ENCODE peak calls at places on chromosomes 3 and 15, in six cellular contexts. A is GM10248, V is astrocyte, Y is progenitor cell of endocrine pancreas, X is A549, M is spleen. L is an unnamed sample.

GRCh38 chr15:67809866-67810265 is 15.4 kb upstream of the SKOR1 start:
- DNase-seq in V (no peak), X (no peak), A (no peak), Y (no peak), M (peak), L (no peak)

GRCh38 chr15:66294157-66294931 is 976 bp downstream of the DIS3L start:
- DNase-seq in X (peak), A (peak), Y (no peak), V (peak), M (no peak), L (peak)

GRCh38 chr15:57509121-57509520 is 82.6 kb upstream of the MYZAP start:
- DNase-seq in Y (no peak), A (no peak), M (no peak), X (no peak), V (no peak), L (no peak)

GRCh38 chr3:53084310-53085001 is 38.6 kb upstream of the SFMBT1 start:
- DNase-seq in A (no peak), M (peak), V (peak), X (no peak), Y (no peak), L (no peak)

GRCh38 chr3:169390310-169390731 is 273.2 kb downstream of the MECOM start:
- DNase-seq in V (peak), A (no peak), X (no peak), M (no peak), Y (no peak), L (no peak)

GRCh38 chr3:129359102-129359461 is 69.4 kb downstream of the EFCAB12 start:
- DNase-seq in Y (no peak), A (no peak), V (no peak), X (no peak), M (peak), L (no peak)

GRCh38 chr15:39454189-39454986 is 126.5 kb upstream of the THBS1 start:
- DNase-seq in V (no peak), Y (no peak), A (no peak), X (no peak), M (no peak), L (no peak)

GRCh38 chr3:52866427-52866826 is 30.9 kb downstream of the STIMATE start:
- DNase-seq in A (no peak), V (no peak), Y (no peak), M (no peak), X (no peak), L (no peak)

GRCh38 chr15:40873625-40874561 is at the start of gene RHOV:
- DNase-seq in X (peak), A (peak), V (peak), Y (peak), M (peak), L (peak)

GRCh38 chr3:12135029-12135634 is 23.6 kb downstream of the TIMP4 start:
- DNase-seq in A (peak), X (peak), M (peak), V (peak), Y (peak), L (peak)

GRCh38 chr15:75887178-75887577 is 16.5 kb upstream of the FBXO22 start:
- DNase-seq in X (no peak), V (no peak), M (no peak), A (no peak), Y (no peak), L (no peak)

GRCh38 chr15:83516935-83517334 is 69.8 kb downstream of the SH3GL3 start:
- DNase-seq in Y (no peak), V (peak), M (no peak), X (no peak), A (no peak), L (no peak)

GRCh38 chr15:75904241-75904631 is 558 bp downstream of the FBXO22 start:
- DNase-seq in V (peak), A (no peak), X (peak), M (peak), Y (peak), L (peak)

GRCh38 chr3:187020376-187020775 is 90.0 kb downstream of the ST6GAL1 start:
- DNase-seq in X (no peak), A (no peak), V (no peak), Y (no peak), M (no peak), L (no peak)

GRCh38 chr3:12730511-12731234 is 28.4 kb downstream of the TMEM40 start:
- DNase-seq in Y (no peak), M (no peak), A (no peak), V (no peak), X (no peak), L (no peak)

GRCh38 chr3:64685331-64685799 is 2.4 kb downstream of the ADAMTS9 start:
- DNase-seq in X (no peak), V (peak), A (no peak), Y (no peak), M (peak), L (no peak)

GRCh38 chr15:39581501-39582285 is 814 bp downstream of the THBS1 start:
- DNase-seq in Y (peak), A (no peak), X (peak), V (no peak), M (peak), L (peak)

GRCh38 chr3:169232863-169233262 is 430.6 kb downstream of the MECOM start:
- DNase-seq in V (peak), X (no peak), Y (no peak), M (no peak), A (no peak), L (no peak)

GRCh38 chr3:146655333-146655996 is 50.3 kb upstream of the PLSCR5 start:
- DNase-seq in M (no peak), Y (no peak), X (no peak), A (no peak), V (no peak), L (no peak)

GRCh38 chr3:4306860-4307259 is 3.7 kb downstream of the SETMAR start:
- DNase-seq in A (no peak), Y (no peak), X (no peak), M (no peak), V (no peak), L (no peak)

GRCh38 chr15:80031841-80032240 is 27.6 kb upstream of the ZFAND6 start:
- DNase-seq in A (no peak), V (no peak), X (no peak), Y (no peak), M (no peak), L (no peak)

GRCh38 chr15:79682285-79682684 is 214.5 kb downstream of the MTHFS start:
- DNase-seq in X (peak), M (no peak), A (no peak), V (peak), Y (no peak), L (no peak)

GRCh38 chr15:67050062-67050461 is 15.3 kb upstream of the SMAD3 start:
- DNase-seq in V (no peak), Y (no peak), X (peak), M (no peak), A (no peak), L (no peak)

GRCh38 chr3:48855681-48856447 is 8.2 kb upstream of the PRKAR2A start:
- DNase-seq in V (no peak), Y (no peak), M (peak), A (no peak), X (no peak), L (no peak)

GRCh38 chr15:25793354-25794050 is 69.6 kb downstream of the ATP10A start:
- DNase-seq in Y (no peak), M (no peak), A (no peak), X (no peak), V (no peak), L (no peak)

GRCh38 chr15:70795311-70795665 is 31.9 kb upstream of the UACA start:
- DNase-seq in A (no peak), M (no peak), Y (no peak), V (peak), X (peak), L (no peak)

GRCh38 chr3:151259664-151260063 is 18.7 kb downstream of the P2RY14 start:
- DNase-seq in V (no peak), X (no peak), Y (no peak), M (no peak), A (no peak), L (no peak)

GRCh38 chr15:86355798-86356197 is 276.1 kb downstream of the AGBL1 start:
- DNase-seq in V (peak), A (no peak), Y (no peak), X (no peak), M (no peak), L (no peak)

GRCh38 chr3:156681003-156681402 is 6.6 kb downstream of the TIPARP start:
- DNase-seq in V (peak), X (peak), Y (no peak), A (no peak), M (no peak), L (no peak)

GRCh38 chr3:38039101-38039898 is at the start of gene DLEC1:
- DNase-seq in M (peak), V (peak), Y (no peak), X (no peak), A (peak), L (peak)

GRCh38 chr3:72818092-72818721 is 30.0 kb downstream of the SHQ1 start:
- DNase-seq in X (peak), A (no peak), M (no peak), V (no peak), Y (no peak), L (no peak)
- TF ChIP-seq CTCF in X (peak), A (peak), M (peak), V (peak), Y (peak), L (peak)

GRCh38 chr3:40718681-40719080 is 193.9 kb downstream of the ZNF621 start:
- DNase-seq in V (no peak), M (no peak), Y (no peak), X (no peak), A (peak), L (peak)

GRCh38 chr3:40720863-40721262 is 196.1 kb downstream of the ZNF621 start:
- DNase-seq in Y (no peak), V (no peak), A (no peak), M (no peak), X (no peak), L (no peak)

GRCh38 chr3:40720351-40720750 is 195.6 kb downstream of the ZNF621 start:
- DNase-seq in A (no peak), V (no peak), X (no peak), M (no peak), Y (no peak), L (no peak)

GRCh38 chr3:40718209-40718608 is 193.4 kb downstream of the ZNF621 start:
- DNase-seq in V (no peak), Y (no peak), A (no peak), X (no peak), M (no peak), L (no peak)

GRCh38 chr3:40719660-40720287 is 195.0 kb downstream of the ZNF621 start:
- DNase-seq in A (no peak), X (peak), M (no peak), V (no peak), Y (no peak), L (no peak)
- TF ChIP-seq CTCF in A (no peak), X (peak), M (no peak), V (no peak), Y (peak), L (no peak)

DNA sequence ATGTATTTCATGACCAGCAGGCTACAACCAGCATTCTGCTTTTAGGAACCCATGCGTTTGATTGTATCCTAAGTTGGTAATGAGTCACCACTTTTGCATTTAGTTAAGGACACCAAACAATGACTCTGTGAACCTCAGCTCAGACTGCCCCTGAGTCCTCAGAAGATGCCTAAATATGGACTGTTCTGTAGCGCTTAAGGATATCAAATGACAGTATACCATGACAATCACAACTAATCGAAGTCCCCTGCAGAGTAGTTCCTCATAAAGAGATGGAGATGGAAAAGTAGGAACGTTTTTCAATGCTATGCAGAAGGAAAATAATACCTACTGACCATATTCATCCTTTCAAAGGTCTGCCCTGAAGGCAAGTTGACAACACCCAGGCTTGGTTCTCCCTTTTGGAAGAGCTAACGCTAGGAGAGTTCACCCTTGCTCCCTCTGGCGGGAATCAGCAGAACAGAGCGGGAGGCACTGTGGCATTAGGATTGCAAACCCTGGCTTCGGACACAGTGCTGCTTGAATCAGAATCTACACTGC is 508.6 kb downstream of the FHIT start:
- DNase-seq in V (peak), A (no peak), M (no peak), X (peak), Y (peak), L (no peak)
- TF ChIP-seq CTCF in V (peak), A (no peak), M (no peak), X (no peak), Y (peak), L (no peak)

DNA sequence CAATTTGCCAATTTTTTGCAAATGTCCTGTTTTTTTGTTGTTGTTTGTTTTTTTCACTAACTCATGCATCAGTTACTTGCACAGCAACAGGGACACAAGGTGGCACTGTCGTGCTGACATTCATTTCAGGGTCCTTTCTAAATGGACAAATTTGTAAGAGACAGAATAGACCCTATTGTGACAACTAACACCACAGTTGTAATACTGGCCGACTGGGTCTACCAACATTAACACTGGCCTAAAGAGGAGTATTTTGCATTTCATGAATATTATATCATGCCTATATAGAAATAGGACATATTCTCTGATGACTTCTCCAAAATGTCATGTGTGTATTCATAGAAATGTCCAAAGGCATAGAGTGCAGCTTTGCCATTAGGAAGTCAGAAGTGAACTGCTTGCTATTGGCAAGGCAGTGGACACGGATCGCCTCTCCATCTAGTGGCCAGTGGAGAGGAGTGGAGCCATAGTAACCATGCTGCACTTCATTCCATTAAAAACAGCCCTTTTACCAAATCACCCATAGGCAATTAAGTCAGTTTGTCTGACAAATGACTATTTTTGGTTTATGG is 54.8 kb downstream of the ZBTB20 start:
- DNase-seq in Y (peak), V (peak), M (peak), A (peak), X (peak), L (peak)
- TF ChIP-seq CTCF in Y (peak), V (peak), M (peak), A (peak), X (peak), L (peak)

DNA sequence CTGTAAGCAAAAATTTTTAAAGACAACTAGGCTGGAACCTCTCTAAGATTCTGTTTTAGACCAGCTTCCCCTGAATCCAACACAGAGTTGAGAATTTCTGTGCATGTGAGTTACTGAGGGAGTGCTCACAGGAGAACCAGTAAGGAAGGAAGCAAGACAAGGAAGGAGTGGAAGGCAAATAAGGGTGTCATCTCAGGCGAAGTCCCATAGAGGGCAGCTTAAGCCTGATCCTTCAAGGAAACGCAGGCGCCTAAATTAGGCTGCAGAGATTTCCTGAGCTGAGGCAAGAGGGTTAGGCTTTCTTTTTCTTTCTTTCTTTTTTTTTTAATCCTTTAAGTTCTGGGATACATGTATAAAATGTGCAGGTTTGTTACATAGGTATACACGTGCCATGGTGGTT is 36.2 kb upstream of the COL6A6 start:
- DNase-seq in V (peak), M (no peak), X (peak), Y (no peak), A (no peak), L (no peak)
- TF ChIP-seq CTCF in V (peak), M (no peak), X (peak), Y (peak), A (peak), L (no peak)

GRCh38 chr3:141091416-141091815 is 40.3 kb downstream of the SPSB4 start:
- DNase-seq in A (no peak), M (no peak), V (no peak), Y (no peak), X (no peak), L (no peak)
- TF ChIP-seq CTCF in A (no peak), M (no peak), V (no peak), Y (no peak), X (no peak), L (no peak)

GRCh38 chr3:82607391-82607790 is 845.9 kb upstream of the GBE1 start:
- DNase-seq in M (no peak), V (no peak), X (no peak), Y (no peak), A (no peak), L (no peak)
- TF ChIP-seq CTCF in M (no peak), V (no peak), X (no peak), Y (no peak), A (no peak), L (no peak)

DNA sequence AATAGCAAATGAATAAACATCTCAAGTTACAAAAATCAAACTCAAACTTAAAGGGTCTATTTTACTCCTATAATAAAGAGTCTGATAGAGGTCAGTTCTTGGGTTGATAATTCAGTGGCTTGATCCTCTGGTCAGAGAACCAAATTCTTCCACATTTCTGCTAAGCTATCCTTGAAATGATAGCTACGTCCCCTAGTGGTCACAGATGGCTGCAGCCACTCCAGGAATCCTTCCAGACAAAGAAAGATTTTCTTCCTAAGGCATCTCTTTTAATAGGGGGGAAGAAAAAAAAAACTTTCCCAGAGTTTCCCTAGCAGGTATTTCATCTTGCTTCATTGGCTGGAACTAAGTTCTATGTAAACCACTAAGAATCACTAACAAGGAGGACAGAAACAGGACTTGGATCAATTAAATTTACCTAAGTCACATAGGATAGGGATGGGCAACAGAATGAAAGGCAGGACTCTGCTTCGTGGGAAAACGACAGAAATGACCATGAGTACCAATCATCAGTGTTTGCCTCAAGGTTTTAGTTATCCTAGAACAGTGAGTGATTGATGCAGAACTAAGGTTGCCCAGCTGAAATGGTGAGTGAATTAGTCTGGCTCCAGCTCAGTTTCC is 160.7 kb downstream of the STAC start:
- DNase-seq in A (no peak), M (no peak), Y (no peak), X (peak), V (peak), L (no peak)
- TF ChIP-seq CTCF in A (peak), M (no peak), Y (peak), X (peak), V (peak), L (peak)

DNA sequence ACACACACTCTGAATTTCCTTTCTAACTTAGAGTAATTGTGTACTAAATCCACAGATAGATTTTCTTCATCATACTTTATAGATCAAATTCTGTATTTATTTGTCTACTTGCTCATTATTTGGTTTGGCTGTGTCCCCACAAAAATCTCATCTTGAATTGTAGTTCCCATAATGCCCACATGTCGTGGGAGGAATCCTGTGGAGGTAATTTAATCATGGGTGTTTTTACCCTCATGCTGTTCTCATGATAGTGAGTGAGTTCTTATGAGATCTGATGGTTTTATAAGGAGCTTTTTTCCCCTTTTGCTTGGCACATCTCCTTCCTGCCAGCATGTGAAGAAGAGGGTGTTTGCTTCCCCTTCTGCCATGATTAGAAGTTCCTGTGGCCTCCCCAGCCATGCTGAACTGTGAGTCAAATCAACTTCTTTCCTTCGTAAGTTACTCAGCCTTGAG is 198.3 kb upstream of the TGFBR2 start:
- DNase-seq in V (peak), A (no peak), X (no peak), M (no peak), Y (no peak), L (no peak)
- TF ChIP-seq CTCF in V (no peak), A (no peak), X (no peak), M (no peak), Y (peak), L (no peak)

DNA sequence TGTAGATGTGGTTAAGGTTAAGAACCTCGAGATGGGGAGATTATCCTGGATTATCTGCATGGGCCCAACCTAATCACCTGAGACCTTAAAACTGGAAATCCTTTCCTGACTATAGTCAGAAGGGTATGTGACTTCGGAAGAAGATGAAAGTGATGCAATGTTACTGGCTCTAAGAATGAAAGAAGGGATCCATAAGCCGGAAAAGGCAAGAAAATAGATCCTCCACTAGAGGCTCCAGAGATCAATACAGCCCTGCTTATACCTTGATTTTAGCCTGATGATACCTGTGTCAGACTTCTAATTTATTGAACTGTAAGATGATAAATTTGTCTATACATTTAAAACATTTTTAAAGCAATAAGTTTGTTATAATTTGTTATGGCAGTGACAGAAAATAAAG is 21.5 kb upstream of the GASK1A start:
- DNase-seq in A (no peak), M (no peak), X (no peak), V (no peak), Y (no peak), L (no peak)
- TF ChIP-seq CTCF in A (no peak), M (no peak), X (no peak), V (no peak), Y (peak), L (no peak)

L was measured in GM13976.